ENCODE peak calls at places on chromosomes 2 and 18, in ten cellular contexts. B, X, P, J, K, S, Y, G, N and U are unnamed samples.

GRCh38 chr2:107002735-107003134 is 116.8 kb upstream of the ST6GAL2 start:
- DNase-seq in P (no peak), J (no peak), B (no peak), S (no peak), X (no peak), K (no peak), N (no peak), Y (no peak), G (no peak), U (no peak)

GRCh38 chr2:97911210-97911921 is 84.4 kb downstream of the TMEM131 start:
- DNase-seq in K (no peak), J (no peak), G (no peak), Y (no peak), P (no peak), B (peak; percentile 39), N (no peak), X (no peak), S (no peak), U (no peak)

GRCh38 chr2:97982621-97983020 is 13.1 kb downstream of the TMEM131 start:
- DNase-seq in S (no peak), Y (no peak), K (no peak), N (no peak), X (no peak), G (no peak), B (no peak), P (no peak), J (no peak), U (no peak)

GRCh38 chr18:36809590-36810381 is 19.0 kb downstream of the TPGS2 start:
- DNase-seq in K (peak; percentile 67), J (no peak), P (no peak), G (peak; percentile 52), S (peak; percentile 50), Y (no peak), X (peak; percentile 59), B (peak; percentile 56), N (peak; percentile 83), U (no peak)

GRCh38 chr2:72925328-72925943 is 8.1 kb downstream of the EMX1 start:
- DNase-seq in G (peak; percentile 50), X (no peak), Y (no peak), P (peak; percentile 51), J (no peak), K (peak; percentile 35), B (no peak), S (no peak), N (no peak), U (no peak)

GRCh38 chr2:7825591-7826312 is 856.1 kb upstream of the ID2 start:
- DNase-seq in N (no peak), X (peak; percentile 80), K (no peak), G (no peak), B (no peak), P (no peak), S (no peak), Y (no peak), J (no peak), U (no peak)

GRCh38 chr2:210617732-210618330 is 61.4 kb downstream of the CPS1 start:
- DNase-seq in B (no peak), P (no peak), J (no peak), S (no peak), K (no peak), N (peak; percentile 79), Y (no peak), G (no peak), X (peak; percentile 41), U (no peak)

GRCh38 chr2:36963106-36963505 is 3.2 kb downstream of the STRN start:
- DNase-seq in K (no peak), Y (no peak), J (no peak), G (no peak), X (no peak), P (no peak), N (no peak), S (no peak), B (no peak), U (no peak)

GRCh38 chr2:11011359-11011758 is 99.6 kb downstream of the KCNF1 start:
- DNase-seq in K (no peak), J (no peak), S (no peak), Y (no peak), N (no peak), G (no peak), B (no peak), P (no peak), X (no peak), U (no peak)

GRCh38 chr2:218555527-218555926 is 12.6 kb downstream of the USP37 start:
- DNase-seq in K (no peak), N (no peak), P (no peak), X (no peak), G (no peak), S (no peak), B (no peak), J (no peak), Y (no peak), U (no peak)

GRCh38 chr2:193810533-193810932 is 1615.8 kb upstream of the TMEFF2 start:
- DNase-seq in N (no peak), G (no peak), B (no peak), S (no peak), P (no peak), K (no peak), J (no peak), X (no peak), Y (no peak), U (no peak)

GRCh38 chr2:50143822-50144575 is 887.9 kb downstream of the NRXN1 start:
- DNase-seq in N (peak; percentile 73), B (no peak), G (no peak), Y (no peak), J (no peak), K (no peak), S (peak; percentile 30), P (no peak), X (peak; percentile 57), U (no peak)

GRCh38 chr2:227703961-227704360 is 13.9 kb downstream of the SLC19A3 start:
- DNase-seq in N (no peak), K (no peak), G (no peak), S (no peak), X (no peak), Y (no peak), B (no peak), J (no peak), P (no peak), U (no peak)

GRCh38 chr2:221156335-221156734 is 415.8 kb downstream of the EPHA4 start:
- DNase-seq in Y (no peak), J (no peak), G (no peak), P (no peak), X (no peak), K (no peak), S (no peak), N (no peak), B (no peak), U (no peak)

GRCh38 chr2:241189093-241189855 is 797 bp downstream of the ANO7 start:
- DNase-seq in Y (no peak), B (no peak), J (peak; percentile 57), K (no peak), P (no peak), N (no peak), S (no peak), X (no peak), G (no peak), U (no peak)

GRCh38 chr2:20291106-20291564 is 59.5 kb downstream of the PUM2 start:
- DNase-seq in B (peak; percentile 7), P (no peak), Y (no peak), S (peak; percentile 32), G (no peak), K (no peak), X (peak; percentile 91), N (peak; percentile 34), J (peak; percentile 70), U (no peak)

GRCh38 chr18:13537022-13537780 is 189.2 kb downstream of the FAM210A start:
- DNase-seq in J (no peak), Y (no peak), S (no peak), N (no peak), K (no peak), P (no peak), B (peak; percentile 64), X (no peak), G (no peak), U (peak; percentile 43)

GRCh38 chr18:74633652-74634352 is 36.1 kb downstream of the ZNF407 start:
- DNase-seq in X (no peak), S (no peak), K (no peak), G (no peak), B (no peak), P (no peak), Y (no peak), J (no peak), N (no peak), U (no peak)

GRCh38 chr2:20241973-20242726 is 17.2 kb upstream of the SDC1 start:
- DNase-seq in B (no peak), G (peak; percentile 87), N (no peak), P (no peak), S (no peak), J (no peak), Y (no peak), X (no peak), K (peak; percentile 58), U (no peak)

GRCh38 chr2:12066986-12067385 is 320.6 kb downstream of the LPIN1 start:
- DNase-seq in J (no peak), S (no peak), Y (no peak), X (no peak), G (no peak), B (no peak), K (no peak), P (no peak), N (no peak), U (no peak)

GRCh38 chr2:209600257-209601180 is 171.1 kb upstream of the UNC80 start:
- DNase-seq in B (no peak), J (no peak), P (no peak), S (no peak), G (no peak), Y (no peak), K (no peak), N (peak; percentile 60), X (no peak), U (no peak)

GRCh38 chr2:65576861-65577601 is 144.6 kb upstream of the SPRED2 start:
- DNase-seq in K (no peak), X (peak; percentile 91), S (no peak), Y (no peak), J (no peak), B (no peak), P (no peak), N (no peak), G (no peak), U (no peak)

GRCh38 chr2:70828914-70829824 is 6.4 kb downstream of the CD207 start:
- DNase-seq in Y (no peak), X (no peak), S (no peak), P (peak; percentile 57), G (peak; percentile 41), J (no peak), K (no peak), N (no peak), B (no peak), U (peak; percentile 32)

GRCh38 chr2:156429211-156429610 is 7.0 kb upstream of the GPD2 start:
- DNase-seq in J (no peak), S (no peak), Y (no peak), K (no peak), P (no peak), G (no peak), N (no peak), B (no peak), X (no peak), U (no peak)